ENCODE peak calls at places on chromosomes 16 and 17, in five cellular contexts. Z is right atrium auricular region; T is heart left ventricle; S is CD8-positive, alpha-beta memory T cell; P is endothelial cell of umbilical vein. J is an unnamed sample. For H3K4me1, the result is how much of the 10 kb centered on the place peaks cover.

GRCh38 chr17:56597495-56597990 is 4.0 kb downstream of the NOG start:
- DNase-seq in Z (no peak), T (no peak), S (no peak), P (no peak), J (no peak)

GRCh38 chr16:75398333-75398732 is 35.0 kb downstream of the CFDP1 start:
- DNase-seq in Z (no peak), T (no peak), S (no peak), P (no peak), J (no peak)

GRCh38 chr16:84228321-84228838 is 11.4 kb downstream of the KCNG4 start:
- DNase-seq in Z (peak), T (peak), S (no peak), P (peak), J (peak)

GRCh38 chr17:74451557-74451956 is 14.9 kb upstream of the CD300A start:
- DNase-seq in Z (no peak), T (no peak), S (no peak), P (no peak), J (no peak)

GRCh38 chr16:87295259-87295658 is 21.9 kb downstream of the C16orf95 start:
- DNase-seq in Z (no peak), T (no peak), S (no peak), P (no peak), J (no peak)

GRCh38 chr17:33169580-33170285 is 123.4 kb downstream of the ASIC2 start:
- DNase-seq in Z (no peak), T (no peak), S (no peak), P (no peak), J (peak)

GRCh38 chr17:61567045-61567802 is 23.8 kb downstream of the NACA2 start:
- DNase-seq in Z (no peak), T (no peak), S (no peak), P (no peak), J (no peak)

GRCh38 chr17:29145289-29146058 is 34.7 kb downstream of the MYO18A start:
- DNase-seq in Z (peak), T (peak), S (peak), P (peak), J (peak)

GRCh38 chr17:70104688-70105087 is 29.7 kb downstream of the KCNJ16 start:
- DNase-seq in Z (no peak), T (no peak), S (no peak), P (no peak), J (no peak)

GRCh38 chr16:27402964-27403600 is 1.1 kb downstream of the IL21R start:
- DNase-seq in Z (peak), T (no peak), S (peak), P (no peak), J (no peak)

GRCh38 chr16:56525154-56525720 is 5.4 kb upstream of the BBS2 start:
- DNase-seq in Z (no peak), T (no peak), S (no peak), P (no peak), J (peak)

GRCh38 chr17:31488264-31488981 is 96.9 kb downstream of the RAB11FIP4 start:
- DNase-seq in Z (no peak), T (no peak), S (no peak), P (no peak), J (no peak)

GRCh38 chr17:43220511-43221125 is 7.8 kb downstream of the CCDC200 start:
- DNase-seq in Z (peak), T (no peak), S (no peak), P (no peak), J (no peak)

GRCh38 chr16:87390641-87391323 is 1.4 kb upstream of the MAP1LC3B start:
- DNase-seq in Z (no peak), T (no peak), S (no peak), P (no peak), J (no peak)

GRCh38 chr17:77287432-77288068 is 146.8 kb downstream of the SEC14L1 start:
- DNase-seq in Z (peak), T (peak), S (no peak), P (peak), J (peak)

GRCh38 chr17:77285594-77286390 is 145.0 kb downstream of the SEC14L1 start:
- DNase-seq in Z (peak), T (peak), S (no peak), P (no peak), J (peak)

GRCh38 chr17:77286391-77286640 is 145.5 kb downstream of the SEC14L1 start:
- DNase-seq in Z (no peak), T (no peak), S (no peak), P (no peak), J (no peak)

GRCh38 chr17:77288115-77288619 is 147.4 kb downstream of the SEC14L1 start:
- DNase-seq in Z (no peak), T (no peak), S (no peak), P (no peak), J (no peak)

DNA sequence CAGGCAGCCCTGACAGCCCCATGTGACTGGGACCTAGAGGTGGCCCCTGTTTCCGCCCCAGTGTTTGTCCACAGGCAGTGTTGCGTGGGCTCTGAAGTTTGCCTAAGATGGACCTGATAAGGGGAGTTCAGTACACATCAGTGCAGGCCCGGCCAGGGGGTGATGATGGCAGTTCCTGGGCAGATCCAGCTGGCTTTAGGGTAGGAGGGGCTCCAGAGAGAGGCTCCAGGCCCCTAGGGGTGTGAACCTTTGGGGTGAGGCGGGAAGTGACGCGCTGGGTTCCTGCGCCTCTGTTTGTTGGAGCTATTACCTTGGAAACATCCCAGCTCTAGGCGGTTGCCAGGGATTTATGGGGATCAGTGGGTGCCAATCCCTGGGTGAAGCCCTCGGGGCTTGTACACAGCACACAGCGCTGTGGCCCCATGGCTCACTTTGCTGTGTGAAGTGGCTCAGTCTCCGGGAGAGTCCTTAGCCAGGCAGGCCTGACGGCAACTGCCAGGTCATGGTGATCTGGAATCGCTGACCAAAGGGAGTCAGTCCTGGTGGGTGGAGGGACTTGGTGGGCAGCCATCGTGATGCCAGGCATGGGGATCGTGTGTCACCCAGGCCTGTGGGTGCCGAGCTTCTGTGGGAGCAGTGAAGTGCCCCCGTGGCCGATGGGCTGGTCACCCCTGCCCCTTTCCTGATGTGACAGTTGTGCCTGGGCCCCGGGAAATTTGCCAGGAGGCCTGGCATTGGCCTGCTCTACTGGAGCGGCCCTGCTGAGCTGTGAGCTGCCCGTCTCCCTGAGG is 146.1 kb downstream of the SEC14L1 start:
- DNase-seq in Z (no peak), T (peak), S (no peak), P (no peak), J (peak)
- H3K4me1 ChIP-seq in Z (under half), T (under half), S (under half), P (under half), J (under half)

DNA sequence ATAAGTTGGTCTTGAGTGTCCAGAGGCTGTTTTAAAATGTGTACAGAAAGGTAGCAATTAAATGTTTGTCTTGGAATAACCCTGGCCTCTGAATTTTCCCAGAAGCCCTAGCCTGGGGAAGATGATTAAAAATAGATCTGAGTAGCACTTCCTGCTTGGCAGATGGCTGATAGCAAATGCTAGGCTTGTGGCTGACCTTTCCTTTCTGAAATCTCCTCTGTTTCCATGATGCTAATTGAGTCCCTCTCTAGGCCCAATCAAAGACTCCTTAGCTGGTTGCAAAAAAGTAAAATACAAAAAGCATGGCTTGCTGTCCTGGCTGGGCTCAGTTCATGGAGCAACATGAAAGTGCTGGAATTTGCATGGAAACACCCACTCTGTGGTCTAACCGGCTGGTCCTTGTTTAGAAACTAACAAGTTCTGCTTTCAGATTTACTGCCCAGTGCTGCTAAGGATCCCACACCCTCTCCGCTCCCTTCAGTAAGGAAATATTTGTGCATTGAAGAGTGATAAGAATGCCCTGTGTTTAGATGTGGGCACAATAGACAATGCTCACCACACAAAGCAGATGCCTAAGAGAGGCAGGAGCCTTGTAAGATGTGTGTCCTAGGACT is 40.8 kb downstream of the YPEL2 start:
- DNase-seq in Z (peak), T (peak), S (no peak), P (peak), J (peak)
- H3K4me1 ChIP-seq in Z (half or more), T (half or more), S (half or more), P (half or more), J (under half)

GRCh38 chr16:80984124-80984892 is 22.4 kb downstream of the CMC2 start:
- DNase-seq in Z (no peak), T (no peak), S (no peak), P (no peak), J (no peak)

GRCh38 chr16:80988756-80989155 is 17.9 kb downstream of the CMC2 start:
- DNase-seq in Z (no peak), T (no peak), S (no peak), P (no peak), J (no peak)

GRCh38 chr16:80989801-80990200 is 16.9 kb downstream of the CMC2 start:
- DNase-seq in Z (no peak), T (no peak), S (no peak), P (no peak), J (peak)

GRCh38 chr16:80985611-80986010 is 21.1 kb downstream of the CMC2 start:
- DNase-seq in Z (no peak), T (no peak), S (no peak), P (peak), J (no peak)

DNA sequence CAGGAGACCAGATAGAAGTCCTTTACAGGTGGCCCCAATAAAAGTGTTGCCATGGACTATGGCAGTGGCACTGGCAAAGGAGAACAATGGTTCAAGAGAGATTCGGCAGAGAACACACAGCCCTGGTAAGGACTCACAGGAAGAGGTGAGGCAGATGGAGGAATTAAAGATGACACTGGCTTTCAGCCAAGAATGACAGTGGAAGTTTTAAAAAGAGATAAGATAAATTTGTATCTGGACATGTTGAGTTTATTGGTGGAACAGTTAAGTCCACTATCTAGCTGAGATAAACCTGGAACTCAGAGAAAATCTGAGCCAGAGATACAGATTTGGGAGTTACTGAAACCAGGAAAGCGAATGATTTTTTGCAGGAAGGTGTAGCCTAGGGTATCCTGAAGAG is 20.1 kb downstream of the CMC2 start:
- DNase-seq in Z (no peak), T (no peak), S (no peak), P (no peak), J (no peak)
- H3K4me1 ChIP-seq in Z (under half), T (under half), S (under half), P (under half), J (under half)

DNA sequence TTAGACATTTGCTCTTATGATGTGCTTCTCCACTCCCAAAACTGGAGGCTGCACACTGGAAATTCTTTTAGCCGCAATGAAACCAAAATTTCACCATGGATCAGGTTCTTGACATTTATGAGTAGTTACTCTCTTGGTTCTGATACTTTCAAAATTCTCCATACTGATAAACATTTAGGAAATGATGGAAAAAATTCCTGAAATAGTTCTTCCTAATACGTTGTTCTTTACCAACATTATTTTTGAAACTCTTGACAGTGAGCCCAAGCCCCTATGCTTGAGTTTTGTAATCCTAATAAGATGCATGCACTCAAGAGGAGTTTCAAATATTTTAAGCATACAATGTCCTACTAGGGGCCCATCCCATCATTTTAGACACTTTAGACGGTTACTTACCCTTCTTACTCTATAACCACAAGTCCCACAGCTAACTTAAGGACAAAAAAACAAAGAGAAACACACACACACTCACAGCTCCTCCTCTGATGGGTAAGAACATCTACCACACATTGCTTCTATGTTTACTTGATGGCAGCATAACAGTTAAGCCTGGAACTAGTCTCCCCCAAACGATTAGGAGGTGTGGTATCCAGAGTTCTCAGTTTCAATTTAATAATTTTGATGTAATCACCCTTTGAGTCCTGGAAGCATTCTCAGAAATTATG is 3.7 kb downstream of the VEZF1 start:
- DNase-seq in Z (no peak), T (no peak), S (no peak), P (no peak), J (no peak)
- H3K4me1 ChIP-seq in Z (half or more), T (under half), S (half or more), P (under half), J (under half)

DNA sequence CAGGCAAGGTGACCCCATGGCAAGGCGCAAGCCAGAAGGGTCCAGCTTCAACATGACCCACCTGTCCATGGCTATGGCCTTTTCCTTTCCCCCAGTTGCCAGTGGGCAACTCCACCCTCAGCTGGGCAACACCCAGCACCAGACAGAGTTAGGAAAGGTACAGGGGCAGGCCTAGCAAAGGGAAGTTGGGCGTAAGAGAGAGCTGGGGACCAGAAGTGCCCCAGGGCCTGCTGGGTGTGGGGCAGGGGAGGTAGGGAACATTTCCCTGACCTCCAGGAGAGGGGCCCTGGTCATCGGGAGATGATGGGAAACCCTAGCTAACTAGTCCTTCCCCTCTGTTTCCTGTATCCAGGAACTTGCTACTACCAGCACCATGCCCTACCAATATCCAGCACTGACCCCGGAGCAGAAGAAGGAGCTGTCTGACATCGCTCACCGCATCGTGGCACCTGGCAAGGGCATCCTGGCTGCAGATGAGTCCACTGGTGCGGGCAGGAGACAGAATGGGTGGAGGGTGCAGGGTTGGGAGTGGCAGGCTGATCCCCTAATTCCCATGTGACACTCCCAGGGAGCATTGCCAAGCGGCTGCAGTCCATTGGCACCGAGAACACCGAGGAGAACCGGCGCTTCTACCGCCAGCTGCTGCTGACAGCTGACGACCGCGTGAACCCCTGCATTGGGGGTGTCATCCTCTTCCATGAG is 1.5 kb downstream of the ALDOA start:
- DNase-seq in Z (no peak), T (peak), S (no peak), P (no peak), J (no peak)
- H3K4me1 ChIP-seq in Z (half or more), T (under half), S (under half), P (under half), J (under half)

GRCh38 chr17:27575100-27575911 is 55.7 kb upstream of the LGALS9 start:
- DNase-seq in Z (no peak), T (no peak), S (no peak), P (no peak), J (no peak)
- H3K4me1 ChIP-seq in Z (half or more), T (under half), S (under half), P (under half), J (under half)

GRCh38 chr16:3623642-3624041 is 12.2 kb upstream of the SLX4 start:
- DNase-seq in Z (no peak), T (no peak), S (no peak), P (no peak), J (peak)

GRCh38 chr16:3625331-3625730 is 13.9 kb upstream of the SLX4 start:
- DNase-seq in Z (no peak), T (no peak), S (no peak), P (no peak), J (no peak)

GRCh38 chr16:3625911-3626732 is 14.7 kb upstream of the SLX4 start:
- DNase-seq in Z (no peak), T (no peak), S (no peak), P (peak), J (no peak)
- H3K4me1 ChIP-seq in Z (under half), T (under half), S (under half), P (under half), J (under half)